ENCODE peak calls at places on chromosomes 11 and 22, in six cellular contexts. T is HCT116, W is GM12878, D is SK-N-SH, K is K562, Y is H1. R is an unnamed sample.

GRCh38 chr22:40415531-40416266 is 45.3 kb downstream of the SGSM3 start:
- DNase-seq in W (no peak), D (no peak), Y (no peak), K (no peak), T (no peak), R (no peak)

GRCh38 chr22:46542011-46542985 is 4.9 kb upstream of the CELSR1 start:
- DNase-seq in Y (no peak), K (peak; percentile 71), D (peak; percentile 97), W (peak; percentile 21), T (no peak), R (no peak)

GRCh38 chr22:23520875-23521441 is 59.1 kb downstream of the IGLL1 start:
- DNase-seq in W (no peak), K (peak; percentile 20), T (no peak), Y (no peak), D (peak; percentile 70), R (no peak)

GRCh38 chr11:112880454-112880853 is 80.8 kb upstream of the NCAM1 start:
- DNase-seq in W (no peak), K (no peak), T (no peak), D (no peak), Y (no peak), R (no peak)

GRCh38 chr11:110075087-110075821 is 17.9 kb upstream of the ZC3H12C start:
- DNase-seq in D (no peak), W (no peak), Y (no peak), K (no peak), T (no peak), R (no peak)

GRCh38 chr11:78735711-78736110 is 161.0 kb upstream of the NARS2 start:
- DNase-seq in T (no peak), K (no peak), W (no peak), Y (no peak), D (no peak), R (no peak)

GRCh38 chr11:108669711-108670110 is 4.8 kb downstream of the DDX10 start:
- DNase-seq in Y (no peak), T (no peak), D (no peak), K (no peak), W (no peak), R (no peak)

GRCh38 chr22:31625661-31626426 is 36.2 kb downstream of the PISD start:
- DNase-seq in K (peak; percentile 61), W (no peak), T (no peak), Y (no peak), D (no peak), R (no peak)

GRCh38 chr11:46642627-46643335 is 25.4 kb downstream of the ATG13 start:
- DNase-seq in D (no peak), T (no peak), Y (no peak), K (peak; percentile 64), W (no peak), R (no peak)

GRCh38 chr22:43110927-43111623 is 525 bp downstream of the BIK start:
- DNase-seq in D (peak; percentile 46), T (no peak), Y (no peak), W (no peak), K (no peak), R (no peak)

GRCh38 chr22:49789289-49790141 is 38.2 kb downstream of the BRD1 start:
- DNase-seq in D (peak; percentile 61), Y (no peak), K (no peak), T (no peak), W (no peak), R (no peak)

GRCh38 chr11:68936358-68936636 is 32.6 kb downstream of the IGHMBP2 start:
- DNase-seq in Y (no peak), D (no peak), W (no peak), K (no peak), T (no peak), R (no peak)

GRCh38 chr11:72721689-72722049 is 30.5 kb downstream of the ARAP1 start:
- DNase-seq in W (no peak), K (no peak), Y (no peak), T (no peak), D (no peak), R (no peak)

GRCh38 chr11:33775832-33776231 is 1.5 kb upstream of the FBXO3 start:
- DNase-seq in Y (no peak), W (peak; percentile 38), T (no peak), D (no peak), K (no peak), R (no peak)

GRCh38 chr11:72812968-72813739 is 1.1 kb upstream of the ATG16L2 start:
- DNase-seq in Y (no peak), K (peak; percentile 72), W (no peak), T (peak; percentile 71), D (peak; percentile 67), R (no peak)

GRCh38 chr22:25111579-25112517 is 87.8 kb upstream of the CRYBB3 start:
- DNase-seq in K (peak; percentile 12), T (no peak), D (peak; percentile 51), Y (no peak), W (no peak), R (peak; percentile 61)

GRCh38 chr22:25853501-25853900 is 111.5 kb downstream of the MYO18B start:
- DNase-seq in Y (no peak), D (no peak), W (no peak), T (no peak), K (peak; percentile 37), R (no peak)

DNA sequence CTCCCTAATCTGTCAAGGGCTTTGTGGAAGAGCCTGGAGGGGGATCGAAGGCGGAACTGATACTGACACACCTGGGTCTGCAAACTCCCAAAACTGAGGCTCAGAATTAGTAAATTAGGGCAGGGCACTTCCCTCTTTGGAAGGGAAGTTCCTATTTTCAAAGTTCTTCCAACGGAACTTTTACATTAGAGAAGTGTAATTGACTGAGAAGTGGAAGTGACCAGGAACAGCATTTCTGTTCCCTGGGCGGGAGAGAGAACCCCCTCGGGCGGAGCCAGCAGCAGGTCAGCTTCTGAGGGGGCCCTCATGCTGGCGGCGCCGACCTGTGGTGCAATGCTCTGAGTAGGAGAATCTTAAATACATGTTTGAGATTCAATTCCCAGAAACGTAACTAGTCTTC is 1.1 kb upstream of the CBL start:
- DNase-seq in D (no peak), W (no peak), K (no peak), Y (no peak), T (no peak), R (no peak)
- TF ChIP-seq JUND in D (no peak), W (no peak), K (no peak), Y (no peak), T (no peak), R (no peak)

DNA sequence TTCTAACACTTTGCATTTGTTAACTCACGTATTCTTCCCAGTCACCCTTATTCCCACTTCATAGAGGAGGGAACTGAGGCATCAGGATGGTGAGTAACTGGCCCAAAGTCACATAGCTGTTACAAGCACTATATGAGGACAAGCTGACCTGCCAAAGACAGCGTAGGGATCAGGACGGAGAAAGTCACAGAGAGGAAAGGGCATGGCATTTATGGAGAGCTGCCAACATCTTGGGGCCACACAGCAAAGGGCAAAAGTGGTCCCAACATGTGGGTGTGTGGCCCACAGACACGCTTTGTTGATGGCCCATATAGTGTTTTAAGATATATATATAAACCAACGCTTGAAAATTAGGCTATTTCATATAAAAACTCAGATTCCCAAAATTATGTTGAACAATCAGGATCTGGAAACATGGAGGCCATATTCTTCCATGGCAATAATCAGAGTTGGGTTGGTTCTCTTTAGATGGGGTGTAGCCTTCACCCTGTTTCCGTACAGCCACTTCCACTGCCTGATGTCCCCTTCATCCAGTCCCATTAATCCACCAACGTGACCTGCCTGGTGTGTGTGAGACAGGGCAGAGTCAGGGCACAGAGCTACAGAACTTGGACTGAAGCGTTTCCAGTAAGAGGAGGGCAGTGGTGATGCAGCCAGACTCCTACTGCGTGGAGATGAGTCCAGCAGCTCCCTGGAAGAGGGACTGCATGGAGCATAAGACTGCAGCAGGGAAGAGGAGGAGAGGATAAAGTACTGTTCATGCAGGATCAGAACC is 39.9 kb upstream of the CD5 start:
- DNase-seq in T (no peak), Y (no peak), K (no peak), D (no peak), W (no peak), R (no peak)
- TF ChIP-seq JUND in T (no peak), Y (no peak), K (no peak), D (no peak), W (no peak), R (no peak)

GRCh38 chr22:41779889-41780505 is 20.5 kb upstream of the CCDC134 start:
- DNase-seq in D (no peak), K (no peak), T (no peak), Y (no peak), W (no peak), R (no peak)
- TF ChIP-seq JUND in D (no peak), K (no peak), T (no peak), Y (no peak), W (no peak), R (no peak)

GRCh38 chr11:43021466-43021865 is 290.3 kb upstream of the API5 start:
- DNase-seq in Y (no peak), T (no peak), K (peak; percentile 9), D (peak; percentile 41), W (no peak), R (peak; percentile 18)
- TF ChIP-seq JUND in Y (no peak), T (no peak), K (no peak), D (no peak), W (no peak), R (no peak)

DNA sequence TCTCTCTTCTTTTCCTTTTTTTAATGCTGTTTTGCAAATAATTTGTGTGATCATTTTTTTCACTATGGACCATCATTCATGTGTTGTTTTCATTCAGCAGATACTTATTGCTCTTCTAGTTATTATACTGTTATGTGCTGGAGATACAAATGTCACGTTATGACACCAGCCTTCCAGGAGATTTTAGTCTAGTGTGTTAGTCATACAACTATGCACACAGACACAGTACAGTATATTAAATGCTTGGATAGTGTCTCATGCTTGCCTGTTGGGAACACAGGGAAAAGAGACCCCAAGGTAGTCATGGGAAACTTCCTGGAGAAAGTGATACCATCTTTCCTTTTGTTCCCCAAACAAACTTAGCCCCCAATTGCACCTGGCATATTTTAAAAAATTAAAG is 116.1 kb downstream of the UVRAG start:
- DNase-seq in W (no peak), Y (no peak), K (no peak), D (no peak), T (no peak), R (no peak)
- TF ChIP-seq JUND in W (no peak), Y (no peak), K (no peak), D (peak; percentile 22), T (no peak), R (no peak)